ENCODE peak calls at places on chromosome 12, in six cellular contexts. W is endothelial cell, O is type B pancreatic cell, N is neural crest cell, V is heart right ventricle, E is B cell. U is an unnamed sample.

GRCh38 chr12:47207005-47207717 is 127.4 kb upstream of the AMIGO2 start:
- DNase-seq in N (no peak), V (no peak), E (peak; percentile 47), W (no peak), O (no peak), U (no peak)

GRCh38 chr12:91419809-91420208 is 237.2 kb upstream of the DCN start:
- DNase-seq in V (no peak), N (no peak), E (no peak), O (no peak), W (no peak), U (no peak)

GRCh38 chr12:54359762-54360351 is 4.4 kb downstream of the GPR84 start:
- DNase-seq in O (no peak), W (no peak), E (no peak), N (no peak), V (no peak), U (no peak)

GRCh38 chr12:53938276-53939140 is at the start of gene HOXC13:
- DNase-seq in O (peak; percentile 79), W (peak; percentile 90), N (no peak), V (no peak), E (no peak), U (no peak)

GRCh38 chr12:2011641-2012607 is 7.7 kb upstream of the DCP1B start:
- DNase-seq in N (no peak), V (no peak), O (no peak), E (no peak), W (no peak), U (no peak)

GRCh38 chr12:14567311-14568195 is at the start of gene PLBD1:
- DNase-seq in N (peak; percentile 37), W (peak; percentile 37), V (peak; percentile 81), O (no peak), E (peak; percentile 53), U (peak; percentile 47)

GRCh38 chr12:51869931-51870330 is 18.0 kb upstream of the ANKRD33 start:
- DNase-seq in N (no peak), V (no peak), E (no peak), W (no peak), O (no peak), U (no peak)

GRCh38 chr12:123097521-123098084 is 53.3 kb downstream of the PITPNM2 start:
- DNase-seq in E (no peak), W (no peak), V (peak; percentile 72), N (no peak), O (no peak), U (no peak)

GRCh38 chr12:109767991-109768900 is 54.6 kb downstream of the FAM222A start:
- DNase-seq in V (no peak), E (no peak), N (no peak), O (peak; percentile 66), W (no peak), U (no peak)

GRCh38 chr12:107986183-107986582 is 142.9 kb upstream of the WSCD2 start:
- DNase-seq in N (no peak), V (no peak), E (no peak), W (no peak), O (no peak), U (no peak)

GRCh38 chr12:116372815-116373214 is 95.3 kb upstream of the MED13L start:
- DNase-seq in N (no peak), O (no peak), V (no peak), W (no peak), E (no peak), U (no peak)

GRCh38 chr12:50763637-50764115 is at the start of gene ATF1:
- DNase-seq in N (peak; percentile 79), V (peak; percentile 90), O (peak; percentile 91), W (peak; percentile 87), E (peak; percentile 91), U (peak; percentile 94)

GRCh38 chr12:131929530-131930456 is 717 bp downstream of the PUS1 start:
- DNase-seq in W (peak; percentile 41), V (no peak), E (peak; percentile 62), O (no peak), N (peak; percentile 29), U (no peak)

GRCh38 chr12:6821674-6822433 is at the start of gene GPR162:
- DNase-seq in O (no peak), W (peak; percentile 45), V (peak; percentile 72), N (peak; percentile 68), E (peak; percentile 57), U (no peak)

GRCh38 chr12:131608740-131609665 is 101.9 kb upstream of the SFSWAP start:
- DNase-seq in W (peak; percentile 79), V (peak; percentile 75), E (peak; percentile 76), O (no peak), N (peak; percentile 79), U (peak; percentile 72)

GRCh38 chr12:7806863-7807487 is 17.8 kb downstream of the NANOG start:
- DNase-seq in N (peak; percentile 78), E (peak; percentile 63), V (peak; percentile 25), W (peak; percentile 88), O (peak; percentile 73), U (peak; percentile 70)

GRCh38 chr12:88108021-88108420 is 33.9 kb downstream of the CEP290 start:
- DNase-seq in O (no peak), W (no peak), E (no peak), V (no peak), N (no peak), U (no peak)

GRCh38 chr12:6211421-6211869 is 11.2 kb downstream of the CD9 start:
- DNase-seq in O (no peak), V (no peak), W (no peak), N (no peak), E (no peak), U (no peak)

GRCh38 chr12:89781161-89781560 is 72.5 kb upstream of the ATP2B1 start:
- DNase-seq in E (no peak), V (no peak), O (no peak), N (no peak), W (no peak), U (no peak)

GRCh38 chr12:89781961-89782360 is 73.3 kb upstream of the ATP2B1 start:
- DNase-seq in W (no peak), O (no peak), V (no peak), E (no peak), N (no peak), U (no peak)

GRCh38 chr12:89782807-89783206 is 74.2 kb upstream of the ATP2B1 start:
- DNase-seq in O (no peak), V (no peak), E (no peak), N (no peak), W (no peak), U (no peak)

GRCh38 chr12:89786177-89786810 is 77.7 kb upstream of the ATP2B1 start:
- DNase-seq in W (no peak), N (no peak), O (no peak), V (no peak), E (no peak), U (no peak)

DNA sequence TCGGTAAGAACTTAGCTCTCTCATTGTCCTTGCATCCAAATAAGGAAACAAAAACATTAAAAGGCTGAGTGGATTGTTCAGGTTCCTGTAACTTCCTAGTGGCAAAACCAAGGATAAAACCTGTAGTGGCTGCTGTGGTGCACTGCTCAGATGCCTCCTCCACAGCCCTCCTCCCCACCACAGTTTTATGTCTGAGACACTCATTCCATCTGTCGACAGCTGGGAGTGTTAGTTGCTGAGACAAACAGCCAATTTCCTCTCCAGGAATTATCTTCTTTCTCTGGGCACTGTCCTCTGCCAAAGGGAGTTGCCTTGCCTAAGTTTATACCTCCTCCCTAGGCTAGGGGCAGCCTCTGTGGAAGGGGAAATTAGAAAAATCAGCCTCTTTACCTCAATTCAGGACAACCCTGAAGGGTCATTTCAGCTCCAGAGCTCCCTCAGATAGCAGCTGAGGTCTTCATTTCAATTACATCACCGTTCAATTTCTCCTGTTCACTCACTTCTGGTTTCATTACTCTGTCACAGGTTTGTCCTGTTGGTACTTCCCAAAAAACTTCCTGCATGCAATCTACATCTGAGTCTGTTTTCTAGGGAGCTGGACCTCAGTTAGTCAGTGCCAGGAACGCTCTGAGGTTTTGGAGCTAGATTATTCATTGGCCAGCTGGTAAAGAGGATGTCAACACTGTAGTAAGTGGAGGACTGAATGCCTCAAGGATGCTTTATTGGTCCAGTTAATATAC is 74.9 kb upstream of the ATP2B1 start:
- DNase-seq in W (no peak), N (no peak), E (no peak), V (no peak), O (no peak), U (no peak)
- TF ChIP-seq CTCF in W (no peak), N (no peak), E (no peak), V (no peak), O (no peak), U (no peak)

DNA sequence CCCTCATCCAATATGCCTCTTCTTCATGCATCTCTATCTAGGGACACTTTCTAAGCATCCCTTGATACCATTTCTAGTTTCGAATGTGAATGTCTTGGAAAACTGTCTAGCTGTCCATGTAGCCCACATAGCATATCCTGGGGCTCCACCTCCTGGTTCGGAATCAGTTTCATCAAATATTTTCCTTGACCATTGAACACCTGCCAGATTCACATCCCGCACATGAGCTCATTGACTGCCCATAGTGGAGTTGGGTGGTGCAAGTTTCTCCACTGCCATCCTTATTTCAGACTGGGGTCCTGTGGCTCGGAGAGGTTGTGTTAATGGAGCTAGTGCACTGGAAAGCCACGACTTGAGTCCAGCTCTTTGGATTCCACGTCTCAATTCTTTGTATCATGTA is 58.6 kb upstream of the TMEM263 start:
- DNase-seq in E (no peak), N (no peak), V (no peak), O (no peak), W (no peak), U (no peak)
- TF ChIP-seq CTCF in E (no peak), N (no peak), V (no peak), O (peak; percentile 28), W (no peak), U (no peak)

DNA sequence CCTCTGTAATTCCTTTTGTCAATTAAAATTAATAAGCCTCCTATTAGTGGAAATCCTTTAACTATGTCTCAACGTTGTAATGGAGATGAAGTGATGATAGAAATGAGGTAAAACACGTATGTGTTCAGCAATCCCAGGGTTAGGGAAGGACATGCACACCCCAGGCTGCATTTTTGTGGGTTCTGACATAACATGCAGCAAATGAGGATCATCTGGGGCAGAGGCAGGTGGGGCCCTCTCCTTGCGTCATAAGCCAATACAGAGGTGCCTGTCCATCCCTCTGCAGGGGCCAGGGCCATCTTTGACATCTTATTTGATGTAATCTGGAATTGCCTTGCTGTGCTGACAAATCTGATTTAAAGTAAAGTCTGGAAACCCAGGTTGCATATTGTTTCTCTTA is 73.2 kb downstream of the MYRFL start:
- DNase-seq in W (no peak), O (no peak), E (no peak), V (no peak), N (no peak), U (no peak)
- TF ChIP-seq CTCF in W (no peak), O (no peak), E (no peak), V (no peak), N (no peak), U (no peak)

DNA sequence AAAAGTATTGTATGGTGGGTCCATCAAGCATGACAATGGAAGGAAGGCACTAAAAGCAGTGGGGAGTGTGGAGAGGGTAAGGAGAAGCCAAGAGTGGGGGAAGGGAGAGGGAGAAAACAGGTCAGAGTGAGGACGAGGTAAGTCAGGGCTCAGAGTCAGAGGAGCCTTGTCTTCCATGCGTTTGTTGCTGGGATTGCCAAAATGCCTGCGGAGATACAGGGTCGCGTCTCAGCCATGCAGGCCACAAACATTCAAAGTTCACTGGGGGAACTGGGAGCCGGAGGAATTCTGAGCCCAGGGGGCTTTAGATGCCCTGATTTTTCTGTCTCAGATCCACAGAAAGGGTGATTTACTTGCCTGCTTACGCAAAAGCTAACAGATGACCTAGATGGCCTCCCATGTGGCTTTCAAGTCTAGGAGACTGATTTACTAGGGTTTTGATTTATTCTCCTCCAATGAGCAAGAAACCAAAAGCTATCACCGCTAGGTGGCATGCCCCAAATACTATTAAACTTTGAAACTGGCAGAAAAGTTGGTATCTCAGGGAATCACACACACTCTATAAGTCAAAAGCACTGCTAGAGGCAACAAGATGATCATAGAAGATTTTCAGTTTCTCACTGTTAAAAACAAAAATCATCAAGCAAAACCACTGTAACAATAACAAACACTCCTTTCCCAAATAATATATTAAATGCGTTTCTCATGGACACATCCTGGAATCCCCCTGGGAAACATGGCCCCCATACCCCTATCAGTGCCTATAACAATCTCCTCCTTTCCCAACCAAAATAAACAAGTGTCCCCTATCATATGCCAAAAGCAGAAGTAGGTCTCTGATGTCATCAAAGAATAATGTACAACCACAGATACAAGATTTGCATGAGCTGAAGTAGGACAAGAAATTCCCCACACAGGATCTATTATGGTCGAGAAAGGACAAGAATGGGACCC is 26.6 kb upstream of the MDM1 start:
- DNase-seq in O (no peak), N (peak; percentile 47), W (peak; percentile 52), V (no peak), E (peak; percentile 31), U (peak; percentile 48)
- TF ChIP-seq CTCF in O (peak; percentile 82), N (peak; percentile 77), W (peak; percentile 73), V (peak; percentile 78), E (peak; percentile 73), U (peak; percentile 44)